ENCODE peak calls at places on chromosomes 3 and 15, in nine cellular contexts. R is heart left ventricle; B is activated naive CD4-positive, alpha-beta T cell; D is HFFc6; T is CD4-positive, alpha-beta memory T cell; E is kidney tubule cell; V is HTR-8/SVneo; G is left lobe of liver; A is activated T-helper 1 cell treated with Interleukin-2 at 50 U/mL for 16 hours. X is an unnamed sample.

GRCh38 chr15:65611888-65612615 is 1.1 kb upstream of the INTS14 start:
- DNase-seq in R (no peak), B (no peak), D (no peak), T (no peak), E (peak), V (no peak), G (no peak), A (no peak), X (no peak)

GRCh38 chr15:84797212-84797611 is 19.9 kb upstream of the ALPK3 start:
- DNase-seq in R (no peak), B (no peak), D (peak), T (no peak), E (peak), V (no peak), G (no peak), A (no peak), X (no peak)

GRCh38 chr3:134378818-134379217 is 4.6 kb upstream of the AMOTL2 start:
- DNase-seq in R (no peak), B (no peak), D (no peak), T (no peak), E (peak), V (no peak), G (peak), A (no peak), X (no peak)

GRCh38 chr15:67093146-67093874 is 27.9 kb downstream of the SMAD3 start:
- DNase-seq in R (peak), B (no peak), D (no peak), T (no peak), E (no peak), V (no peak), G (no peak), A (no peak), X (no peak)

GRCh38 chr15:81304226-81304625 is 19.7 kb downstream of the STARD5 start:
- DNase-seq in R (peak), B (no peak), D (peak), T (no peak), E (peak), V (no peak), G (no peak), A (no peak), X (no peak)

GRCh38 chr3:115146418-115147328 is at the start of gene ZBTB20:
- DNase-seq in R (peak), B (peak), D (peak), T (peak), E (peak), V (peak), G (no peak), A (peak), X (peak)

GRCh38 chr15:60301024-60301423 is 96.8 kb downstream of the ANXA2 start:
- DNase-seq in R (no peak), B (no peak), D (no peak), T (no peak), E (no peak), V (no peak), G (no peak), A (no peak), X (no peak)

GRCh38 chr3:123341871-123342630 is 106.8 kb downstream of the ADCY5 start:
- DNase-seq in R (no peak), B (no peak), D (no peak), T (no peak), E (peak), V (no peak), G (no peak), A (no peak), X (no peak)

GRCh38 chr3:168165390-168166269 is 69.9 kb upstream of the GOLIM4 start:
- DNase-seq in R (peak), B (no peak), D (peak), T (peak), E (peak), V (peak), G (peak), A (no peak), X (peak)

GRCh38 chr3:45748068-45748467 is 48.3 kb downstream of the SLC6A20 start:
- DNase-seq in R (no peak), B (no peak), D (no peak), T (no peak), E (no peak), V (no peak), G (no peak), A (no peak), X (no peak)

GRCh38 chr3:114446605-114447004 is 152.8 kb downstream of the TIGIT start:
- DNase-seq in R (peak), B (no peak), D (no peak), T (no peak), E (no peak), V (no peak), G (no peak), A (no peak), X (no peak)

GRCh38 chr3:38154625-38155255 is 10.6 kb upstream of the OXSR1 start:
- DNase-seq in R (no peak), B (no peak), D (no peak), T (no peak), E (peak), V (no peak), G (no peak), A (no peak), X (no peak)

GRCh38 chr3:71260782-71261181 is 322.7 kb downstream of the FOXP1 start:
- DNase-seq in R (no peak), B (no peak), D (no peak), T (no peak), E (no peak), V (no peak), G (no peak), A (no peak), X (no peak)

GRCh38 chr15:50247819-50248650 is 17.5 kb downstream of the HDC start:
- DNase-seq in R (no peak), B (no peak), D (no peak), T (peak), E (peak), V (no peak), G (peak), A (no peak), X (no peak)

GRCh38 chr3:11778248-11778647 is 68.4 kb downstream of the TAMM41 start:
- DNase-seq in R (no peak), B (no peak), D (no peak), T (no peak), E (no peak), V (no peak), G (no peak), A (no peak), X (no peak)

GRCh38 chr3:71614869-71615268 is 31.3 kb upstream of the FOXP1 start:
- DNase-seq in R (no peak), B (no peak), D (no peak), T (no peak), E (no peak), V (no peak), G (no peak), A (no peak), X (no peak)

GRCh38 chr15:41620536-41621199 is 39.5 kb upstream of the MGA start:
- DNase-seq in R (no peak), B (no peak), D (no peak), T (no peak), E (no peak), V (no peak), G (no peak), A (no peak), X (no peak)

GRCh38 chr3:52216585-52217408 is 8.6 kb downstream of the TLR9 start:
- DNase-seq in R (peak), B (no peak), D (peak), T (peak), E (peak), V (peak), G (peak), A (peak), X (no peak)

GRCh38 chr3:86109434-86109833 is 881.5 kb downstream of the VGLL3 start:
- DNase-seq in R (no peak), B (no peak), D (no peak), T (no peak), E (no peak), V (no peak), G (no peak), A (no peak), X (no peak)

GRCh38 chr15:79560384-79560783 is 128.2 kb downstream of the MINAR1 start:
- DNase-seq in R (no peak), B (no peak), D (no peak), T (no peak), E (no peak), V (no peak), G (no peak), A (no peak), X (no peak)

GRCh38 chr3:89440351-89440750 is 332.9 kb downstream of the EPHA3 start:
- DNase-seq in R (no peak), B (no peak), D (no peak), T (no peak), E (no peak), V (no peak), G (no peak), A (no peak), X (no peak)

GRCh38 chr3:137259709-137260108 is 301.9 kb downstream of the IL20RB start:
- DNase-seq in R (peak), B (no peak), D (no peak), T (no peak), E (no peak), V (no peak), G (no peak), A (no peak), X (peak)

GRCh38 chr15:25175789-25176615 is 221.2 kb downstream of the SNRPN start:
- DNase-seq in R (peak), B (no peak), D (no peak), T (no peak), E (no peak), V (no peak), G (peak), A (no peak), X (peak)

GRCh38 chr15:66708389-66708788 is 6.4 kb downstream of the SMAD6 start:
- DNase-seq in R (no peak), B (no peak), D (no peak), T (no peak), E (no peak), V (no peak), G (no peak), A (no peak), X (no peak)

GRCh38 chr3:11346416-11346815 is 74.2 kb downstream of the ATG7 start:
- DNase-seq in R (no peak), B (no peak), D (peak), T (no peak), E (peak), V (no peak), G (no peak), A (no peak), X (no peak)

X was measured in D341Med.